ENCODE peak calls at places on chromosomes 13 and 19, in five cellular contexts. Z is transverse colon, A is psoas muscle, G is fibroblast of lung, C is Panc1. W is an unnamed sample.

GRCh38 chr13:110629735-110630134 is 14.4 kb downstream of the NAXD start:
- DNase-seq in Z (no peak), C (no peak), G (no peak), A (no peak), W (no peak)

GRCh38 chr19:11264452-11265176 is 2.3 kb upstream of the DOCK6 start:
- DNase-seq in G (no peak), C (no peak), A (no peak), Z (peak), W (peak)

GRCh38 chr13:59493436-59493965 is 670.2 kb downstream of the DIAPH3 start:
- DNase-seq in Z (no peak), G (no peak), A (no peak), C (no peak), W (no peak)

GRCh38 chr19:46067691-46068090 is 26.9 kb upstream of the IGFL4 start:
- DNase-seq in A (no peak), G (no peak), C (no peak), Z (no peak), W (no peak)

GRCh38 chr13:63680704-63681103 is 2265.1 kb upstream of the PCDH20 start:
- DNase-seq in C (no peak), Z (no peak), G (no peak), A (no peak), W (no peak)

GRCh38 chr13:113448885-113449692 is 4.2 kb downstream of the ADPRHL1 start:
- DNase-seq in Z (peak), A (peak), G (no peak), C (peak), W (peak)

GRCh38 chr13:66329988-66330429 is 900.1 kb downstream of the PCDH9 start:
- DNase-seq in G (no peak), A (no peak), C (no peak), Z (no peak), W (no peak)

GRCh38 chr19:44644391-44645016 is 794 bp downstream of the PVR start:
- DNase-seq in G (peak), A (peak), C (no peak), Z (peak), W (peak)

GRCh38 chr19:45446295-45446694 is 21.5 kb upstream of the FOSB start:
- DNase-seq in G (peak), A (no peak), C (no peak), Z (no peak), W (no peak)

GRCh38 chr19:54160948-54161347 is 1.4 kb upstream of the LENG1 start:
- DNase-seq in C (no peak), Z (no peak), G (no peak), A (no peak), W (no peak)

GRCh38 chr13:75910591-75910990 is 274.5 kb downstream of the LMO7 start:
- DNase-seq in C (no peak), Z (no peak), G (no peak), A (no peak), W (no peak)

GRCh38 chr13:74288361-74288911 is 154.2 kb upstream of the KLF12 start:
- DNase-seq in Z (peak), C (no peak), G (peak), A (peak), W (no peak)

GRCh38 chr13:65236841-65237418 is 1993.2 kb downstream of the PCDH9 start:
- DNase-seq in Z (no peak), A (no peak), C (no peak), G (no peak), W (no peak)

GRCh38 chr13:43785166-43785680 is 1.5 kb downstream of the ENOX1 start:
- DNase-seq in A (no peak), Z (no peak), G (no peak), C (no peak), W (no peak)

GRCh38 chr19:42024622-42025111 is 30.6 kb upstream of the ATP1A3 start:
- DNase-seq in Z (peak), G (peak), C (no peak), A (peak), W (no peak)

GRCh38 chr19:41997121-41997850 is 3.3 kb upstream of the ATP1A3 start:
- DNase-seq in C (no peak), A (peak), Z (peak), G (peak), W (peak)

GRCh38 chr19:12833747-12834417 is 497 bp downstream of the RTBDN start:
- DNase-seq in A (no peak), C (no peak), G (no peak), Z (peak), W (peak)

GRCh38 chr13:80399340-80400163 is 58.6 kb upstream of the SPRY2 start:
- DNase-seq in C (no peak), G (no peak), Z (peak), A (no peak), W (peak)

GRCh38 chr13:77062097-77062496 is 35.1 kb upstream of the FBXL3 start:
- DNase-seq in Z (no peak), G (peak), C (no peak), A (no peak), W (no peak)

GRCh38 chr13:98581971-98582702 is 5.2 kb upstream of the STK24 start:
- DNase-seq in G (peak), Z (no peak), C (no peak), A (no peak), W (no peak)

GRCh38 chr19:55474269-55475265 is 1.9 kb upstream of the ZNF628 start:
- DNase-seq in C (no peak), G (no peak), A (no peak), Z (no peak), W (no peak)

GRCh38 chr13:89748716-89749115 is 1598.8 kb upstream of the MIR17HG start:
- DNase-seq in C (no peak), Z (no peak), G (no peak), A (no peak), W (no peak)

GRCh38 chr13:112117955-112118302 is 51.0 kb downstream of the SOX1 start:
- DNase-seq in Z (no peak), A (no peak), C (no peak), G (no peak), W (no peak)

GRCh38 chr19:863305-863620 is 3.8 kb downstream of the CFD start:
- DNase-seq in Z (no peak), G (no peak), A (no peak), C (no peak), W (no peak)

GRCh38 chr13:32314968-32315254 is 252 bp downstream of the ZAR1L start:
- DNase-seq in A (no peak), C (peak), Z (peak), G (peak), W (peak)

GRCh38 chr13:33353210-33353609 is 67.7 kb upstream of the STARD13 start:
- DNase-seq in Z (peak), A (peak), G (no peak), C (no peak), W (no peak)
- H3K27ac ChIP-seq in Z (peak), A (peak), G (no peak), C (no peak), W (no peak)

GRCh38 chr13:93004919-93005318 is 221.7 kb upstream of the GPC6 start:
- DNase-seq in Z (no peak), A (no peak), G (no peak), C (no peak), W (no peak)
- TF ChIP-seq CTCF in Z (no peak), A (no peak), G (no peak), C (peak), W (no peak)

GRCh38 chr19:30263719-30264440 is 108.3 kb upstream of the ZNF536 start:
- DNase-seq in A (no peak), Z (no peak), G (no peak), C (no peak), W (no peak)
- H3K27ac ChIP-seq in A (no peak), Z (no peak), G (no peak), C (no peak), W (no peak)

GRCh38 chr13:28429096-28429495 is 65.8 kb downstream of the FLT1 start:
- DNase-seq in C (no peak), A (no peak), G (no peak), Z (no peak), W (no peak)
- TF ChIP-seq CTCF in C (no peak), A (no peak), G (no peak), Z (no peak), W (no peak)

GRCh38 chr13:45224181-45224580 is 23.3 kb upstream of the KCTD4 start:
- DNase-seq in Z (no peak), G (no peak), C (no peak), A (no peak), W (no peak)

GRCh38 chr13:45225370-45225769 is 24.5 kb upstream of the KCTD4 start:
- DNase-seq in Z (no peak), C (no peak), G (no peak), A (no peak), W (no peak)

GRCh38 chr13:45222919-45223318 is 22.1 kb upstream of the KCTD4 start:
- DNase-seq in Z (no peak), A (no peak), G (no peak), C (no peak), W (no peak)

GRCh38 chr13:45228002-45228401 is 27.2 kb upstream of the KCTD4 start:
- DNase-seq in Z (no peak), G (no peak), A (no peak), C (no peak), W (no peak)

GRCh38 chr13:45226024-45226423 is 25.2 kb upstream of the KCTD4 start:
- DNase-seq in G (no peak), Z (no peak), C (no peak), A (no peak), W (no peak)
- H3K27ac ChIP-seq in G (no peak), Z (no peak), C (no peak), A (no peak), W (no peak)

GRCh38 chr19:4624733-4625362 is 14.5 kb upstream of the TNFAIP8L1 start:
- DNase-seq in A (no peak), Z (no peak), G (peak), C (no peak), W (no peak)

GRCh38 chr19:4624301-4624700 is 15.0 kb upstream of the TNFAIP8L1 start:
- DNase-seq in G (no peak), C (no peak), Z (no peak), A (no peak), W (no peak)

GRCh38 chr19:4620675-4621074 is 18.6 kb upstream of the TNFAIP8L1 start:
- DNase-seq in Z (no peak), G (no peak), A (no peak), C (no peak), W (no peak)

GRCh38 chr19:4619668-4620294 is 19.5 kb upstream of the TNFAIP8L1 start:
- DNase-seq in A (no peak), G (no peak), C (no peak), Z (no peak), W (no peak)

GRCh38 chr19:4622695-4623421 is 16.5 kb upstream of the TNFAIP8L1 start:
- DNase-seq in G (no peak), Z (no peak), C (no peak), A (no peak), W (no peak)
- TF ChIP-seq CTCF in G (peak), Z (no peak), C (peak), A (no peak), W (no peak)

DNA sequence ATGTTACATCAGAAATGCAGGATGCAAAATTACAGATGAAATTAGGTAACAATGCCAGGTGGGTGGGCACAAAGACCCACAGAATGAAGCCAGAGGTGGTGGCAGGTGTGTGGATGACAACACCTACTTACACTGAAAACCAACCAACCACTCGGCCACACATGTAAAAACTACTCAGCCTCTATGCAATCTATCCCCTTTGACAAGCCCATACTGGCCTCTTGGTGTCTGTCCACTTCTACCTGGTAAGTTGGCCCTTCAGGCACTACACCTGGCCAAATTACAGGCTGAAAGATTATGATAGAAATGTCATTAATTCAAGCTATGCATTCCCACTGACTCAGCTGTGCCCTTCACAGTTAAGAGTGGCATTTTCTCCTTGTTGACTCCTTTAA is 50.0 kb downstream of the BRD4 start:
- DNase-seq in A (no peak), G (no peak), C (no peak), Z (no peak), W (peak)
- H3K27ac ChIP-seq in A (peak), G (no peak), C (peak), Z (peak), W (peak)